ENCODE peak calls at places on chromosomes 3 and 15, in five cellular contexts. W is choroid plexus epithelial cell, M is right cardiac atrium, X is astrocyte of the spinal cord, J is kidney. A is an unnamed sample.

GRCh38 chr15:44492672-44493071 is 44.3 kb upstream of the EIF3J start:
- DNase-seq in W (no peak), M (no peak), X (no peak), J (no peak), A (no peak)

GRCh38 chr3:25663324-25664065 is 1.2 kb downstream of the TOP2B start:
- DNase-seq in W (peak), M (no peak), X (peak), J (no peak), A (no peak)

GRCh38 chr3:176906046-176906905 is 291.0 kb downstream of the TBL1XR1 start:
- DNase-seq in W (peak), M (no peak), X (peak), J (no peak), A (peak)

GRCh38 chr3:149490260-149490971 is 15.9 kb downstream of the TM4SF4 start:
- DNase-seq in W (no peak), M (no peak), X (no peak), J (no peak), A (no peak)

GRCh38 chr3:172965256-172965655 is 175.8 kb downstream of the SPATA16 start:
- DNase-seq in W (peak), M (no peak), X (peak), J (no peak), A (no peak)

GRCh38 chr15:83053151-83053550 is 13.9 kb downstream of the BTBD1 start:
- DNase-seq in W (peak), M (no peak), X (peak), J (no peak), A (peak)

GRCh38 chr3:54900954-54901591 is 26.8 kb downstream of the LRTM1 start:
- DNase-seq in W (peak), M (no peak), X (peak), J (no peak), A (no peak)

GRCh38 chr3:45012577-45012976 is 13.5 kb upstream of the CLEC3B start:
- DNase-seq in W (no peak), M (no peak), X (no peak), J (no peak), A (no peak)

GRCh38 chr3:48215019-48215418 is 8.3 kb upstream of the CAMP start:
- DNase-seq in W (peak), M (peak), X (no peak), J (peak), A (no peak)

GRCh38 chr3:67832807-67833206 is 178.4 kb upstream of the SUCLG2 start:
- DNase-seq in W (no peak), M (no peak), X (no peak), J (no peak), A (no peak)

GRCh38 chr3:16841906-16842709 is 42.6 kb upstream of the PLCL2 start:
- DNase-seq in W (no peak), M (peak), X (no peak), J (peak), A (no peak)

GRCh38 chr15:59221479-59221878 is 14.8 kb downstream of the LDHAL6B start:
- DNase-seq in W (no peak), M (no peak), X (no peak), J (peak), A (no peak)

GRCh38 chr3:50089603-50089945 is 855 bp downstream of the RBM5 start:
- DNase-seq in W (peak), M (no peak), X (peak), J (no peak), A (peak)

GRCh38 chr3:24704496-24704895 is 209.8 kb upstream of the THRB start:
- DNase-seq in W (peak), M (no peak), X (peak), J (no peak), A (peak)

GRCh38 chr3:177894021-177894690 is 642.1 kb upstream of the KCNMB2 start:
- DNase-seq in W (no peak), M (no peak), X (no peak), J (no peak), A (no peak)

GRCh38 chr15:46222861-46223260 is 588.0 kb downstream of the SQOR start:
- DNase-seq in W (no peak), M (no peak), X (no peak), J (no peak), A (no peak)

GRCh38 chr15:24879492-24879891 is 75.3 kb upstream of the SNRPN start:
- DNase-seq in W (no peak), M (no peak), X (no peak), J (no peak), A (no peak)

GRCh38 chr3:8416965-8417364 is 84.7 kb upstream of the LMCD1 start:
- DNase-seq in W (peak), M (peak), X (peak), J (no peak), A (no peak)

GRCh38 chr15:90982135-90982534 is 12.2 kb downstream of the PRC1 start:
- DNase-seq in W (peak), M (no peak), X (no peak), J (no peak), A (no peak)

GRCh38 chr3:55617385-55617784 is 130.3 kb upstream of the WNT5A start:
- DNase-seq in W (no peak), M (no peak), X (no peak), J (no peak), A (no peak)

GRCh38 chr3:149621218-149622005 is 36.4 kb downstream of the WWTR1 start:
- DNase-seq in W (peak), M (no peak), X (peak), J (no peak), A (peak)

GRCh38 chr3:76107935-76108570 is 322.7 kb upstream of the ZNF717 start:
- DNase-seq in W (peak), M (no peak), X (peak), J (no peak), A (peak)

GRCh38 chr15:25858952-25859760 is 4.0 kb downstream of the ATP10A start:
- DNase-seq in W (no peak), M (no peak), X (no peak), J (no peak), A (no peak)

GRCh38 chr3:179973931-179974361 is 62.8 kb downstream of the PEX5L start:
- DNase-seq in W (no peak), M (no peak), X (no peak), J (no peak), A (no peak)

GRCh38 chr3:195257454-195258448 is 13.2 kb downstream of the XXYLT1 start:
- DNase-seq in W (peak), M (peak), X (no peak), J (no peak), A (no peak)

GRCh38 chr15:99450896-99451358 is 114.9 kb upstream of the MEF2A start:
- DNase-seq in W (peak), M (peak), X (peak), J (peak), A (no peak)

GRCh38 chr3:97481416-97481815 is 283.1 kb upstream of the ARL6 start:
- DNase-seq in W (no peak), M (no peak), X (no peak), J (peak), A (no peak)

GRCh38 chr3:190044142-190044541 is 76.6 kb downstream of the P3H2 start:
- DNase-seq in W (peak), M (no peak), X (peak), J (no peak), A (no peak)

GRCh38 chr15:26772588-26773484 is at the start of gene GABRB3:
- DNase-seq in W (peak), M (peak), X (no peak), J (peak), A (no peak)

GRCh38 chr15:56832125-56832524 is 86.3 kb upstream of the TCF12 start:
- DNase-seq in W (no peak), M (peak), X (peak), J (no peak), A (no peak)

GRCh38 chr3:155568295-155568694 is 176.6 kb downstream of the PLCH1 start:
- DNase-seq in W (no peak), M (no peak), X (no peak), J (no peak), A (no peak)

GRCh38 chr3:64549869-64550268 is 137.9 kb downstream of the ADAMTS9 start:
- DNase-seq in W (no peak), M (no peak), X (no peak), J (no peak), A (no peak)

GRCh38 chr3:64548200-64548889 is 139.5 kb downstream of the ADAMTS9 start:
- DNase-seq in W (peak), M (peak), X (peak), J (peak), A (peak)

GRCh38 chr3:64551697-64552096 is 136.1 kb downstream of the ADAMTS9 start:
- DNase-seq in W (no peak), M (no peak), X (no peak), J (no peak), A (no peak)

GRCh38 chr3:64552160-64552559 is 135.6 kb downstream of the ADAMTS9 start:
- DNase-seq in W (no peak), M (no peak), X (no peak), J (no peak), A (no peak)

DNA sequence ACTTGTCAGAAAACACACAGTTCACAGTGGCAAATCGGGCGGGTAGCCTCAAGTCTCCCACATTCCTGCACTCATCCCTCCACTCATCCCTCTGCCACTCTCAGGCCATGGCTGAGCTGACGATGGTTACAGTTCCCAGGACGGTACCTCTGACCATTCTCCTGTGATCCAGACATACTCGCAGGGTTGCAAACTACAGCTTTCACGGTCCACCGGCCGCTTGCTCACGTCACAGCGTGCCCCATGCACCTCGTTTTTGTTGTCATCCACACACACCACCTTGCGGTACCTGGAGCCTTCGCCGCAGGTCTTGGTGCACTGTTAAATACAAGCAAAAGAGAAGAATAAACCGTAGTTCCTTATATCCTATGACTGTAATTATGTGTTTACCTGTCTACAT is 137.1 kb downstream of the ADAMTS9 start:
- DNase-seq in W (no peak), M (no peak), X (no peak), J (peak), A (no peak)
- H3K4me3 ChIP-seq in W (no peak), M (no peak), X (no peak), J (no peak), A (no peak)

GRCh38 chr3:52721002-52721741 is 15.3 kb downstream of the SPCS1 start:
- DNase-seq in W (peak), M (no peak), X (no peak), J (no peak), A (no peak)
- H3K4me3 ChIP-seq in W (no peak), M (no peak), X (no peak), J (no peak), A (no peak)

DNA sequence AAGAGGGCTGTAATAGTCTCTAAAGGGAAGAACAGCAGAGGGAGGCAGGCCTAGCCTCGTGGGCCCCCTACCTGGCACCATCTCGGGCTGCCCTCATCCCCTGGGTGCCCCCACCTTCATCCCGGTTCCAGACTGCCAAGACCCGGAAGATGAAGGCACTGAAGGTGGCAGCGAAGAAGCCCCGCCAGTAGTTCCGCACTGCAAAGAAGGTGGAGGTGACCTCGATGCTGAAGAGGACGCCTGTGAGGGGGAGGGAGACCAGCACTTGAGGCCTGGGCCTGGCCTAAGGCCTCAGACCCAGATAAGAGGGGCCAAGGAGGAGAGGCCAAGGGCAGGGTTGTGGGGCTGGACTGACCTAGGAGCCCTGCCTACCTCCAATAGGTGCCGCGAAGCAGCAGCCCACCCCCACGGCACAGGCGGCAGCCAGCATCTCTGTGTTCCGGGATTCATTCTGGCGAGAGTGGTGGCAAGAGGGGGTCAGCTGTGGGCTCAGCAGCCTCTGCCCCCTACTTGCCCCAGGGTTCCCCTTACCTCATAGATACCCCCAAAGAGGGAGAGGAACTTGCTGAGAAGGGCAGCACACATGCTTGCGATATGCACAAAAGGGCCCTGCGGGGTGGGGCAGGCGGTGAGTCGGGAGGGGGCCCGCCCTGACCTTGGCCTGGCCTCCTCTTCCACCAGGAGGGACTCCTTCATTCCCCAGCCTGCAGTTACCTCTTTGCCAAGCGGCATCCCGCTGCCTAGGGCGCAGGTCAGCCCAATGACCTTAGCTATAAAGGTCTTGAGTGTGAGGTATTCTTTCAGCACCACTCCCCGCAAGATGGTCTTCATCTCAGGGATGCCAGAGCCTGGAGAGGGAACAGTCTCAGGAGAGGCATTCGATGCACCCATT is 3.9 kb downstream of the CLCN2 start:
- DNase-seq in W (no peak), M (peak), X (no peak), J (peak), A (no peak)
- H3K4me3 ChIP-seq in W (no peak), M (no peak), X (no peak), J (no peak), A (no peak)

GRCh38 chr3:13019706-13020105 is 53.5 kb downstream of the IQSEC1 start:
- DNase-seq in W (no peak), M (no peak), X (no peak), J (peak), A (no peak)

GRCh38 chr3:13017361-13018038 is 55.7 kb downstream of the IQSEC1 start:
- DNase-seq in W (no peak), M (no peak), X (no peak), J (no peak), A (no peak)

GRCh38 chr3:13018039-13018431 is 55.2 kb downstream of the IQSEC1 start:
- DNase-seq in W (no peak), M (peak), X (no peak), J (peak), A (no peak)

GRCh38 chr3:13019243-13019701 is 54.0 kb downstream of the IQSEC1 start:
- DNase-seq in W (peak), M (peak), X (peak), J (peak), A (peak)

DNA sequence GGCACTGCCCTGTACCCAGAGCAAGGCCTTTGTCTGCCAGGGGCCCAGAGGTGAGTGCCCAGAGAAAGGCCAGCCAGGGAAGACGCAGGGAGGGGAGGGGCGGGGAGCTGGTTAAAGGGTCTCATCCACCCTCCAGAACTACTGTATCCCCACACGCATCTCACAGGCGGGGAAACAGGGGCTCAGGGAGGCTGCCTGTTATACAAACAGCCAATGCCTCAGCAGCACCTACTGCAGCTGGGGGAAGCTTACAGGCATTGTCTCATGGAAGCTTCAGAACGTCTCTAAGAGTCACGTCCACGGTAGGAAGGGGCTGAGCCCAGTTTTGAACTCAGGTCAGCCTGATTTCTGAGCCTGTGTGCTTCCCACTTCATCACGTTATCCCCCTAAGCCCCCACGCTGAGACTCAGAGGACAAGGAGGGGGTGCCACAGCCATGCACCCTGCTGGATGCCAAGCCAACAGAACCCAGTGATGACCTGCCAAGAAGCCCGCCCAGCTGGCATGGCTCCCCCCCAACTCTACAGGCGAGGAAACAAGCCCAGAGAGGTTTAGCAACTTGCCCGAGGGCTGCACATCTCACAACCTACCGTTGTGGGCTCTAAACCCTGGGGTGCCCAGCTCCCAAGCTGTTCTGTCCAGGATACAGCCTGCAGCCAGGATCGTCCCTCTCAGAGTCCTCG is 54.5 kb downstream of the IQSEC1 start:
- DNase-seq in W (no peak), M (no peak), X (no peak), J (peak), A (no peak)
- H3K4me3 ChIP-seq in W (peak), M (no peak), X (peak), J (no peak), A (peak)

GRCh38 chr3:136750209-136750921 is 1.8 kb downstream of the STAG1 start:
- DNase-seq in W (peak), M (no peak), X (peak), J (no peak), A (no peak)
- H3K4me3 ChIP-seq in W (peak), M (peak), X (peak), J (peak), A (peak)

DNA sequence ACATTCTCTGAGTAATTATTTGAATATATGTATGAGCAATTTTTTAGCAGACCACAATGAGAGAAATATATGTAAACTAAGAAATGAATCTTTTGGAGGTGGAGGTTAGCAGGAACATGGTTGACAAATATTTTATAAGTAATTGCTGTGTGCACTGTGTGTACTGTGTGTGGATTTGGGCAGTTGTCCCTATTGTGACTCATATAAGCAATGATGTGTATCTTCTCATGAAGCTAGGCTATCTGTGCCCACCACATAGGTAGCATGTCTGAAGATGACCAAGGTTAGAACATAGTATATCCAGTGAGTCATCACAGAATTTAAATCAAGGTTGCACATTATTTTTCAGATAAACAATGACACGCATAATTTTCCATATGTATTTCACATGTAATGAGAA is 713.9 kb upstream of the GBE1 start:
- DNase-seq in W (peak), M (no peak), X (no peak), J (no peak), A (no peak)
- H3K4me3 ChIP-seq in W (no peak), M (no peak), X (no peak), J (no peak), A (no peak)

GRCh38 chr3:126394179-126394976 is at the start of gene CFAP100:
- DNase-seq in W (peak), M (peak), X (peak), J (no peak), A (no peak)
- H3K4me3 ChIP-seq in W (no peak), M (peak), X (no peak), J (no peak), A (peak)

DNA sequence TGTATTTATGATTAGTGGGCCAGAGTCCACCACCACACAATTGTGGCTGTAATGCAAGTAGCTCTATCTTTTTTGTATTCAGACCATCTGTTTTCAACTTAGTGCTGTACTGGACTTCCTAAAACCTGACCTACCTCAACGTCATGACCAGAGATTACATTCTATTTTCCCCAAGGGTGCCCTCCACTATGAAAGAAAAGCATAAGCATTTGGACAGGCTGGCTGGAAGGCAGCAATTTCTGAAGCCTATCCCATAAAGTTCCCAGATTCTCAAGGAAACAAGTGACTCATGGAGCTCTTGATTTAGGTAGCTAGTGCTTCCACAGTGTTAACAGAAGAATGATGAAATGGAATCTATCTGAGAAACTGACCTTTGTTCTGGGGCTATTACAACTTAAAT is 75.8 kb downstream of the COL8A1 start:
- DNase-seq in W (peak), M (no peak), X (peak), J (no peak), A (no peak)
- H3K4me3 ChIP-seq in W (no peak), M (no peak), X (no peak), J (no peak), A (no peak)